ENCODE peak calls at places on chromosomes 11 and 22, in nine cellular contexts. U, Y, Z, X, K, B, O, W and D are unnamed samples. For H3K4me1, the result is how much of the 10 kb centered on the place peaks cover.

GRCh38 chr11:93623179-93623578 is 38.3 kb upstream of the CEP295 start:
- DNase-seq in U (no peak), Y (no peak), Z (peak), X (peak), K (no peak), B (no peak), O (no peak), W (peak), D (no peak)

GRCh38 chr11:7437706-7438105 is 47.6 kb upstream of the OLFML1 start:
- DNase-seq in U (no peak), Y (no peak), Z (no peak), X (no peak), K (no peak), B (no peak), O (no peak), W (no peak), D (no peak)

GRCh38 chr11:63993100-63993499 is 6.9 kb downstream of the OTUB1 start:
- DNase-seq in U (no peak), Y (no peak), Z (no peak), X (no peak), K (no peak), B (no peak), O (no peak), W (no peak), D (no peak)

GRCh38 chr11:132177106-132177505 is 806.7 kb downstream of the NTM start:
- DNase-seq in U (peak), Y (no peak), Z (no peak), X (no peak), K (no peak), B (no peak), O (no peak), W (no peak), D (no peak)

GRCh38 chr11:8767466-8768142 is 85.0 kb downstream of the RPL27A start:
- DNase-seq in U (no peak), Y (no peak), Z (no peak), X (no peak), K (no peak), B (no peak), O (no peak), W (peak), D (peak)

GRCh38 chr11:77062924-77063323 is 3.8 kb upstream of the CAPN5 start:
- DNase-seq in U (no peak), Y (no peak), Z (no peak), X (no peak), K (no peak), B (no peak), O (no peak), W (no peak), D (no peak)

GRCh38 chr11:75554258-75555022 is 7.6 kb upstream of the SERPINH1 start:
- DNase-seq in U (peak), Y (peak), Z (peak), X (peak), K (peak), B (peak), O (peak), W (no peak), D (no peak)

GRCh38 chr11:47534707-47535251 is 18.2 kb downstream of the CELF1 start:
- DNase-seq in U (no peak), Y (no peak), Z (no peak), X (no peak), K (no peak), B (no peak), O (no peak), W (no peak), D (no peak)

GRCh38 chr11:107623183-107623582 is 32.2 kb downstream of the ELMOD1 start:
- DNase-seq in U (no peak), Y (no peak), Z (no peak), X (no peak), K (no peak), B (no peak), O (peak), W (no peak), D (no peak)

GRCh38 chr22:44497218-44497903 is 672 bp downstream of the RTL6 start:
- DNase-seq in U (peak), Y (peak), Z (peak), X (peak), K (no peak), B (no peak), O (peak), W (peak), D (peak)

GRCh38 chr11:80346660-80347059 is 905.8 kb upstream of the TENM4 start:
- DNase-seq in U (no peak), Y (no peak), Z (no peak), X (no peak), K (no peak), B (no peak), O (no peak), W (no peak), D (peak)

GRCh38 chr11:57480409-57481137 is 20.2 kb downstream of the RTN4RL2 start:
- DNase-seq in U (no peak), Y (peak), Z (peak), X (peak), K (no peak), B (peak), O (peak), W (peak), D (peak)

GRCh38 chr11:130217632-130218031 is 58.0 kb downstream of the ST14 start:
- DNase-seq in U (no peak), Y (peak), Z (peak), X (no peak), K (no peak), B (no peak), O (no peak), W (no peak), D (no peak)

GRCh38 chr11:125165111-125165663 is 636 bp downstream of the PKNOX2 start:
- DNase-seq in U (peak), Y (peak), Z (peak), X (peak), K (no peak), B (peak), O (peak), W (no peak), D (peak)

GRCh38 chr11:55501014-55501413 is 53.3 kb upstream of the OR4C15 start:
- DNase-seq in U (no peak), Y (no peak), Z (no peak), X (no peak), K (no peak), B (no peak), O (no peak), W (no peak), D (no peak)

GRCh38 chr11:76699461-76700091 is 29.0 kb upstream of the LRRC32 start:
- DNase-seq in U (no peak), Y (no peak), Z (no peak), X (no peak), K (no peak), B (no peak), O (no peak), W (no peak), D (no peak)

GRCh38 chr11:29448246-29448877 is 568.5 kb downstream of the KCNA4 start:
- DNase-seq in U (peak), Y (no peak), Z (no peak), X (peak), K (no peak), B (no peak), O (peak), W (no peak), D (no peak)

GRCh38 chr22:38201371-38201717 is 450 bp upstream of the MAFF start:
- DNase-seq in U (no peak), Y (no peak), Z (no peak), X (no peak), K (no peak), B (no peak), O (peak), W (no peak), D (no peak)

GRCh38 chr11:14499178-14499559 is 442 bp downstream of the COPB1 start:
- DNase-seq in U (no peak), Y (no peak), Z (no peak), X (peak), K (peak), B (peak), O (peak), W (no peak), D (peak)

GRCh38 chr11:109972939-109973338 is 120.3 kb upstream of the ZC3H12C start:
- DNase-seq in U (no peak), Y (no peak), Z (no peak), X (no peak), K (no peak), B (no peak), O (no peak), W (no peak), D (no peak)

GRCh38 chr22:45549739-45550138 is 47.1 kb downstream of the FBLN1 start:
- DNase-seq in U (no peak), Y (no peak), Z (no peak), X (no peak), K (no peak), B (no peak), O (no peak), W (no peak), D (no peak)

GRCh38 chr11:64720640-64721358 is 2.2 kb downstream of the NRXN2 start:
- DNase-seq in U (no peak), Y (peak), Z (no peak), X (no peak), K (no peak), B (no peak), O (peak), W (no peak), D (no peak)

GRCh38 chr11:73784080-73784634 is 3.5 kb upstream of the MRPL48 start:
- DNase-seq in U (no peak), Y (no peak), Z (no peak), X (no peak), K (no peak), B (no peak), O (no peak), W (peak), D (no peak)

GRCh38 chr11:86672007-86672621 is at the start of gene ME3:
- DNase-seq in U (peak), Y (peak), Z (peak), X (peak), K (peak), B (peak), O (peak), W (peak), D (peak)

GRCh38 chr11:114232400-114233070 is 63.7 kb upstream of the NNMT start:
- DNase-seq in U (peak), Y (no peak), Z (peak), X (no peak), K (no peak), B (no peak), O (peak), W (no peak), D (peak)

GRCh38 chr11:102347526-102348331 is 715 bp downstream of the BIRC2 start:
- DNase-seq in U (peak), Y (no peak), Z (no peak), X (peak), K (no peak), B (no peak), O (no peak), W (peak), D (peak)

GRCh38 chr11:115222218-115222862 is 281.9 kb downstream of the CADM1 start:
- DNase-seq in U (no peak), Y (no peak), Z (no peak), X (no peak), K (no peak), B (no peak), O (no peak), W (no peak), D (no peak)

GRCh38 chr11:112785717-112786116 is 175.5 kb upstream of the NCAM1 start:
- DNase-seq in U (no peak), Y (no peak), Z (no peak), X (no peak), K (peak), B (peak), O (peak), W (no peak), D (no peak)

GRCh38 chr11:103608566-103608965 is 427.9 kb upstream of the DDI1 start:
- DNase-seq in U (no peak), Y (no peak), Z (no peak), X (no peak), K (no peak), B (no peak), O (no peak), W (no peak), D (no peak)

GRCh38 chr11:75422248-75423231 is 10.5 kb downstream of the KLHL35 start:
- DNase-seq in U (no peak), Y (peak), Z (no peak), X (peak), K (no peak), B (no peak), O (no peak), W (no peak), D (peak)

GRCh38 chr11:105244157-105244820 is 104.7 kb upstream of the CARD18 start:
- DNase-seq in U (no peak), Y (no peak), Z (no peak), X (peak), K (no peak), B (peak), O (no peak), W (peak), D (no peak)

GRCh38 chr11:134425816-134426536 is 13.9 kb upstream of the B3GAT1 start:
- DNase-seq in U (no peak), Y (no peak), Z (no peak), X (no peak), K (no peak), B (no peak), O (no peak), W (no peak), D (no peak)

GRCh38 chr11:78066471-78066870 is 2.8 kb downstream of the THRSP start:
- DNase-seq in U (no peak), Y (no peak), Z (no peak), X (no peak), K (no peak), B (no peak), O (no peak), W (no peak), D (no peak)

GRCh38 chr11:116173946-116174911 is 598.6 kb downstream of the BUD13 start:
- DNase-seq in U (no peak), Y (no peak), Z (peak), X (no peak), K (no peak), B (no peak), O (no peak), W (no peak), D (no peak)

GRCh38 chr22:18152519-18152918 is 2.5 kb downstream of the USP18 start:
- DNase-seq in U (no peak), Y (peak), Z (no peak), X (no peak), K (no peak), B (no peak), O (no peak), W (no peak), D (no peak)

DNA sequence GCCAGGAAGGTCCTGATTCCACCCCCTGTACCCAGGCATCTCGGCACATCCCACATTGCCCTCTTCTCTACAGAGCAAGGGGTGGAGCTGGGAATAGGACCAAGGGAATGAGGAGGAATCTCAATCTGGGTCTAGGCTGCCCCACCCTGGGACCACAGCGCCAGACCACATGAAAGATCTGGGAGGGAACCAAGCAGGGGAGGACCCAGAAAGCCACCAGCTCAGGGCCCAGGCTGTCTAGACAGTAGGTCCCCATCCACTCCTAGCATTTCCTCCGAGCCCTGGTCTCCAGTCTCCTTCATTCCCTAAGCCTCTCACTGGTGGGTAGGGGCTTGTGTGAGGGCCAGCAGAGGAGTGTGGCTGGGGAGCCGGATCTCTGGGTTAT is 11.6 kb downstream of the PHLDB1 start:
- DNase-seq in U (no peak), Y (peak), Z (no peak), X (no peak), K (peak), B (peak), O (peak), W (no peak), D (no peak)
- H3K4me1 ChIP-seq in U (half or more), Y (half or more), Z (under half), X (half or more), K (under half), B (half or more), O (under half), W (half or more), D (under half)

DNA sequence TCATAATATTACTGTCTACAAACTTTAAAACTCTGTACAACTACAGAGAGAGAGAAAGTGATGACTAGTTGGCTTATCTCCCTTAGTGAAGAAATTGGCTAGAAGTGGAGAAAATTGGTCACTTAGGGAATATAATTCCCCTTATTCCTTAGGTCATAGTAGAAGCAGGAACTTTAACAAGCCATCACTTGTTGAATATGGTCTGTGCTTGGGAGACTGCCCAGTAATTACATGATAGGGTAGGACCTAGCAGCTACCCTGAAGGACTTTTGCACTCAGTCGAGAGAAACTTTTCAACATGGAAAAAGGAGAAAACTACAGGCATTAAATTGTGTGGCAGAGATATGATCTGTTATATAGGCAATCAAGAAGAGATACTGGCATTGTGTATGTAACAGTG is 576.5 kb upstream of the CCDC90B start:
- DNase-seq in U (no peak), Y (no peak), Z (no peak), X (no peak), K (no peak), B (peak), O (no peak), W (no peak), D (no peak)
- H3K4me3 ChIP-seq in U (no peak), Y (no peak), Z (no peak), X (no peak), K (no peak), B (no peak), O (no peak), W (no peak), D (no peak)

DNA sequence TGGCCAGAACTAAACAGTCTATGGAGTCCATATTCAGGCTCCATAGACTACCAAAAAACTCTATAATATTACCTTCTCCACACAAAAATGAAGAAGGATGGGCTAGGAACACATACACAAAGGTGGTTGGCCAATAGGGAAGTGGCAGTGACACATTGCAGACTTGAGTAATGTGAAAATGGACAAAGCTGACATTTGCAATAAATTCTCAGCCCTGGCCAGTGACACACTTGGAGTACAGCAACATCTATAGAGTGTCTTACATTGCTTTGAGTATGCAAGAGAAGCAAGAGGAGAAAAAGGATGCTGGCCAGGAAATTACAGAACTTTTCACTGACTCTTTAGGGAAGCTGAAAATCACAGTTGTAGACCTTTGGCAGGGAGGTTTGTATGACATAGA is 7.3 kb upstream of the OR52W1 start:
- DNase-seq in U (no peak), Y (no peak), Z (no peak), X (no peak), K (no peak), B (no peak), O (no peak), W (no peak), D (no peak)
- H3K4me1 ChIP-seq in U (under half), Y (under half), Z (under half), X (under half), K (under half), B (under half), O (under half), W (under half), D (under half)

DNA sequence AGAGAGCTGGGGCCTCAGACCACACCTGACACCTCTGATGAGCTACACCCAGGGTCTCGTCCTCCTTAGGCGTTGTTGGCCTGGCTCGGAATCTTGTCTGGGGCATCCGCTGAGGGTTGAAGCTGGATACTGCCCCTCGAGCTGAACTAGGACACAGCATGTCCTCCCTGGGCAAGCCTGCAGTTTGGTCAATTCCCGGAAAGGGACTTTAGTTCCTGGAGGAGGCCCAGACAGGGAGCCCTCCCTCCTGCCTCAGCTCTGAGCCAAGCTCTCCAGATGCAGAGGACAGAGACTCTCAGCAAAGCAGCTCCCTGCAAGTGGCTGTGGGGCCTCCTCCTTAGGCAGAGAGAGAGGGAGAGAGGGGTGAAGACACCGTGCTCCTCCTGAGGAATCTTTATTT is 4.9 kb downstream of the APOL3 start:
- DNase-seq in U (no peak), Y (peak), Z (no peak), X (peak), K (peak), B (peak), O (peak), W (no peak), D (peak)
- H3K4me3 ChIP-seq in U (no peak), Y (peak), Z (no peak), X (no peak), K (peak), B (no peak), O (peak), W (no peak), D (no peak)

DNA sequence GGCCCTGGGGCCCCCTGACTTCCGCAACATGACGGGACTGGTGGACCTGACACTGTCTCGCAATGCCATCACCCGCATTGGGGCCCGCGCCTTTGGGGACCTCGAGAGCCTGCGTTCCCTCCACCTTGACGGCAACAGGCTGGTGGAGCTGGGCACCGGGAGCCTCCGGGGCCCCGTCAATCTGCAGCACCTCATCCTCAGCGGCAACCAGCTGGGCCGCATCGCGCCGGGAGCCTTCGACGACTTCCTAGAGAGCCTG is 992 bp downstream of the LRFN4 start:
- DNase-seq in U (no peak), Y (no peak), Z (no peak), X (no peak), K (no peak), B (no peak), O (peak), W (no peak), D (no peak)
- H3K4me1 ChIP-seq in U (under half), Y (under half), Z (under half), X (under half), K (under half), B (under half), O (under half), W (under half), D (under half)

GRCh38 chr11:2812371-2812991 is 73.1 kb downstream of the CDKN1C start:
- DNase-seq in U (no peak), Y (peak), Z (no peak), X (peak), K (peak), B (peak), O (peak), W (no peak), D (no peak)
- H3K4me3 ChIP-seq in U (no peak), Y (peak), Z (no peak), X (no peak), K (peak), B (no peak), O (peak), W (no peak), D (no peak)

DNA sequence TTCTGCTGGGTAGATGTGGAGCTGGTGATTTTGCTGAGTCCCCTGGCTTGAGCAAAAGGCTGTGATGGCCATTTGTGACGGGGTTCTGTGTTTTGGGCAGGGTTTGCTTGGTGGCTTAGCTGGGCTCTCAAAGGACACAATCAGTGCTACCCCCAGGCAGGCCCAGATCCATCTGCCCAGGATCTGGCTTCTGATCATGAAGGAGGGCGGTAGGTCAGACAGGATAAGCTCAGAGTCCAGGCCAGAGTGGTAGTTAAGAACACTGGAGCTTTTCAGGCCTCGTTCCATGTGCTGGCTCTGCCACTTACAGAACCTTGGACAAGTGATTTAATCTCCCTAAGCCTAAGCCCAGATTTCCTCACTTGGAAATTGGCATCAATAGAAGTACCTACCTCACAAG is 36.2 kb downstream of the UBASH3B start:
- DNase-seq in U (no peak), Y (no peak), Z (no peak), X (no peak), K (no peak), B (no peak), O (no peak), W (no peak), D (no peak)
- H3K4me1 ChIP-seq in U (under half), Y (under half), Z (under half), X (under half), K (under half), B (under half), O (under half), W (under half), D (under half)